ENCODE peak calls at places on chromosomes 2 and 18, in five cellular contexts. M is uterus; H is right cardiac atrium; Z is breast epithelium; D is CD4-positive, alpha-beta T cell. Q is an unnamed sample. For H3K9me3, the result is how much of the 10 kb centered on the place peaks cover.

GRCh38 chr2:219175928-219176817 is 552 bp downstream of the CNPPD1 start:
- DNase-seq in Z (peak), H (peak), D (no peak), M (no peak), Q (no peak)

GRCh38 chr2:168137510-168138180 is 109.8 kb downstream of the STK39 start:
- DNase-seq in Z (no peak), M (no peak), H (no peak), D (no peak), Q (no peak)

GRCh38 chr2:197217561-197217960 is 93.0 kb downstream of the ANKRD44 start:
- DNase-seq in Z (no peak), H (no peak), M (no peak), D (no peak), Q (no peak)

GRCh38 chr2:98161202-98161601 is 74.2 kb downstream of the VWA3B start:
- DNase-seq in Z (no peak), D (no peak), H (no peak), M (no peak), Q (no peak)

GRCh38 chr2:239303711-239304532 is 96.9 kb downstream of the HDAC4 start:
- DNase-seq in D (no peak), H (no peak), M (peak), Z (no peak), Q (peak)

GRCh38 chr2:85168984-85169383 is 35.8 kb downstream of the TCF7L1 start:
- DNase-seq in H (no peak), D (no peak), M (no peak), Z (no peak), Q (no peak)

GRCh38 chr2:175726213-175726612 is 275.9 kb downstream of the LNPK start:
- DNase-seq in H (no peak), D (no peak), Z (no peak), M (no peak), Q (no peak)

GRCh38 chr2:148932536-148932935 is 57.5 kb downstream of the KIF5C start:
- DNase-seq in D (no peak), H (peak), M (no peak), Z (no peak), Q (no peak)

GRCh38 chr2:162524192-162524591 is 180.3 kb downstream of the GCA start:
- DNase-seq in Z (no peak), H (no peak), D (no peak), M (no peak), Q (no peak)

GRCh38 chr2:205948883-205949282 is 137.1 kb downstream of the INO80D start:
- DNase-seq in D (no peak), Z (no peak), H (no peak), M (no peak), Q (no peak)

GRCh38 chr2:47236503-47237215 is 81.6 kb upstream of the STPG4 start:
- DNase-seq in Z (no peak), M (no peak), H (no peak), D (no peak), Q (no peak)

GRCh38 chr2:189534854-189535253 is 45.7 kb downstream of the SLC40A1 start:
- DNase-seq in M (no peak), H (no peak), D (no peak), Z (no peak), Q (no peak)

GRCh38 chr18:3498705-3499451 is 48.9 kb downstream of the TGIF1 start:
- DNase-seq in D (no peak), M (peak), H (peak), Z (no peak), Q (no peak)

GRCh38 chr2:207836526-207837133 is 66.9 kb upstream of the FZD5 start:
- DNase-seq in H (peak), D (no peak), M (no peak), Z (no peak), Q (no peak)

GRCh38 chr18:63421514-63421913 is 762 bp downstream of the VPS4B start:
- DNase-seq in M (no peak), D (no peak), H (no peak), Z (no peak), Q (no peak)

GRCh38 chr2:200039847-200040246 is 84.5 kb downstream of the MAIP1 start:
- DNase-seq in Z (no peak), H (no peak), D (no peak), M (no peak), Q (no peak)

GRCh38 chr18:58195278-58195721 is 151.3 kb downstream of the NEDD4L start:
- DNase-seq in M (peak), D (no peak), Z (peak), H (peak), Q (peak)

GRCh38 chr18:34838669-34839068 is 128.6 kb downstream of the DTNA start:
- DNase-seq in Z (no peak), H (no peak), M (no peak), D (no peak), Q (no peak)

GRCh38 chr2:239275037-239275685 is 125.7 kb downstream of the HDAC4 start:
- DNase-seq in Z (peak), M (peak), H (peak), D (peak), Q (peak)

GRCh38 chr2:205060269-205060668 is 515.0 kb downstream of the PARD3B start:
- DNase-seq in M (no peak), D (no peak), H (no peak), Z (no peak), Q (no peak)

GRCh38 chr18:36188912-36189311 is 1.6 kb downstream of the MOCOS start:
- DNase-seq in H (no peak), M (no peak), Z (no peak), D (no peak), Q (no peak)

GRCh38 chr2:148842050-148842449 is 33.0 kb upstream of the KIF5C start:
- DNase-seq in M (no peak), H (no peak), D (no peak), Z (no peak), Q (no peak)

GRCh38 chr2:223469270-223470057 is 132.7 kb downstream of the SCG2 start:
- DNase-seq in H (peak), Z (no peak), D (no peak), M (peak), Q (no peak)

GRCh38 chr2:124919296-124919695 is 894.2 kb downstream of the CNTNAP5 start:
- DNase-seq in Z (no peak), M (no peak), H (no peak), D (no peak), Q (no peak)

GRCh38 chr2:181036848-181037603 is 56.6 kb downstream of the UBE2E3 start:
- DNase-seq in M (no peak), H (no peak), Z (no peak), D (no peak), Q (no peak)

GRCh38 chr2:102304711-102305591 is 6.4 kb upstream of the IL1RL1 start:
- DNase-seq in Z (no peak), H (no peak), M (no peak), D (no peak), Q (no peak)

GRCh38 chr2:8494589-8494988 is 187.3 kb upstream of the ID2 start:
- DNase-seq in M (no peak), Z (no peak), H (peak), D (no peak), Q (no peak)

GRCh38 chr2:113211226-113212105 is 37.7 kb downstream of the PSD4 start:
- DNase-seq in M (peak), H (peak), Z (no peak), D (no peak), Q (no peak)

GRCh38 chr2:13652531-13653313 is 936.0 kb downstream of the TRIB2 start:
- DNase-seq in Z (no peak), M (no peak), H (no peak), D (no peak), Q (no peak)

GRCh38 chr18:36533446-36534153 is 236.1 kb downstream of the FHOD3 start:
- DNase-seq in M (no peak), D (no peak), H (no peak), Z (no peak), Q (no peak)

GRCh38 chr2:69774984-69775982 is 33.3 kb downstream of the ANXA4 start:
- DNase-seq in M (no peak), H (no peak), D (no peak), Z (no peak), Q (no peak)

GRCh38 chr2:14756981-14757657 is 124.6 kb downstream of the LRATD1 start:
- DNase-seq in Z (no peak), M (no peak), H (no peak), D (no peak), Q (no peak)

GRCh38 chr2:177692828-177693269 is 300.3 kb downstream of the AGPS start:
- DNase-seq in M (no peak), Z (no peak), H (no peak), D (no peak), Q (no peak)

GRCh38 chr2:125643128-125643527 is 1012.8 kb upstream of the GYPC start:
- DNase-seq in Z (no peak), D (no peak), M (no peak), H (no peak), Q (no peak)

GRCh38 chr2:81767173-81767720 is 1462.7 kb upstream of the LRRTM1 start:
- DNase-seq in Z (no peak), H (no peak), M (no peak), D (no peak), Q (no peak)

GRCh38 chr2:3628241-3628679 is 29.7 kb upstream of the ALLC start:
- DNase-seq in H (peak), Z (no peak), D (no peak), M (peak), Q (no peak)

GRCh38 chr2:43539991-43540860 is 55.6 kb downstream of the THADA start:
- DNase-seq in Z (peak), D (no peak), H (peak), M (peak), Q (no peak)

GRCh38 chr2:24907106-24907505 is 12.9 kb downstream of the ADCY3 start:
- DNase-seq in D (no peak), Z (no peak), H (no peak), M (no peak), Q (no peak)

GRCh38 chr2:177245010-177245422 is 19.5 kb downstream of the NFE2L2 start:
- DNase-seq in M (no peak), Z (no peak), D (no peak), H (no peak), Q (no peak)

GRCh38 chr2:222448806-222449205 is 24.5 kb downstream of the SGPP2 start:
- DNase-seq in M (peak), H (peak), Z (no peak), D (no peak), Q (no peak)

GRCh38 chr2:39723497-39723896 is 55.6 kb downstream of the THUMPD2 start:
- DNase-seq in D (no peak), H (no peak), M (no peak), Z (no peak), Q (no peak)
- H3K9me3 ChIP-seq in D (under half), H (under half), M (under half), Z (under half), Q (under half)

GRCh38 chr2:16249269-16250055 is 309.1 kb downstream of the MYCN start:
- DNase-seq in M (no peak), Z (no peak), H (no peak), D (no peak), Q (no peak)
- H3K9me3 ChIP-seq in M (under half), Z (under half), H (under half), D (under half), Q (under half)

DNA sequence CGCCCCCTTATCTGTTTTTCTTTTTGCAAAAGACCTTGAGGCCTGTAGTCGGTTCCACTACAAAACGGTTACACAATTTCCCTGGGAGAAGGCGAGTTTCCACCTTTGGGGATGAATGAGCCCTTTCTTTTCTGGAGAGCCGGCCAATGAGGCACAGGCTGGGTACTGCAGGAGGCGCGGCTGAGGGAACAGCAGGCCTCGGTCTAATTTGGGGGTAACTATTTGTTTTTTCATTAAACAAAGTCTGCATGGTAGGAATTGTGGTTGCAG is 129.2 kb downstream of the MYCN start:
- DNase-seq in D (no peak), Z (peak), H (peak), M (no peak), Q (no peak)
- H3K9me3 ChIP-seq in D (under half), Z (under half), H (under half), M (under half), Q (under half)

GRCh38 chr18:78510636-78511035 is 469.0 kb upstream of the SALL3 start:
- DNase-seq in H (no peak), Z (no peak), D (no peak), M (no peak), Q (no peak)
- H3K9me3 ChIP-seq in H (under half), Z (under half), D (under half), M (under half), Q (under half)

GRCh38 chr2:158088093-158088492 is 13.6 kb upstream of the UPP2 start:
- DNase-seq in H (no peak), Z (no peak), M (no peak), D (no peak), Q (no peak)
- H3K9me3 ChIP-seq in H (under half), Z (under half), M (under half), D (under half), Q (under half)

Q was measured in T-helper 17 cell.